ENCODE peak calls at places on chromosomes 12 and 14, in six cellular contexts. J is spleen, C is left ventricle myocardium inferior, P is fibroblast of lung, Z is psoas muscle, Q is neural progenitor cell. R is an unnamed sample. For H3K4me1, the result is how much of the 10 kb centered on the place peaks cover.

GRCh38 chr12:20377750-20378149 is 9.4 kb downstream of the PDE3A start:
- DNase-seq in Z (no peak), C (no peak), J (no peak), Q (no peak), P (no peak), R (no peak)

GRCh38 chr14:45361727-45362126 is 108.7 kb upstream of the MIS18BP1 start:
- DNase-seq in C (no peak), Q (no peak), P (peak), J (no peak), Z (no peak), R (no peak)

GRCh38 chr12:121719926-121720414 is 7.4 kb downstream of the TMEM120B start:
- DNase-seq in Z (no peak), P (peak), Q (no peak), J (no peak), C (no peak), R (no peak)

GRCh38 chr12:55728932-55729591 is at the start of gene CD63:
- DNase-seq in Q (peak), J (peak), C (peak), Z (peak), P (peak), R (peak)

GRCh38 chr12:67666605-67667004 is 18.1 kb downstream of the DYRK2 start:
- DNase-seq in Z (no peak), C (no peak), P (no peak), J (no peak), Q (no peak), R (no peak)

GRCh38 chr14:38623661-38624060 is 367.8 kb upstream of the CLEC14A start:
- DNase-seq in Q (no peak), P (peak), C (no peak), J (no peak), Z (no peak), R (no peak)

GRCh38 chr12:37546901-37547475 is 769.6 kb upstream of the ALG10B start:
- DNase-seq in C (no peak), Z (no peak), P (no peak), J (no peak), Q (no peak), R (no peak)

GRCh38 chr14:90850487-90850886 is 34.3 kb upstream of the TTC7B start:
- DNase-seq in Q (no peak), J (no peak), P (peak), Z (no peak), C (no peak), R (no peak)

GRCh38 chr12:80269953-80270552 is 170.7 kb downstream of the OTOGL start:
- DNase-seq in Q (peak), Z (no peak), P (peak), C (no peak), J (no peak), R (no peak)

GRCh38 chr14:23308721-23309445 is 2.2 kb downstream of the BCL2L2 start:
- DNase-seq in P (no peak), C (no peak), J (no peak), Q (no peak), Z (no peak), R (no peak)

GRCh38 chr14:23307146-23307447 is 464 bp downstream of the BCL2L2 start:
- DNase-seq in P (no peak), C (no peak), Z (no peak), J (no peak), Q (no peak), R (no peak)

GRCh38 chr14:23306412-23307145 is at the start of gene BCL2L2:
- DNase-seq in P (peak), Z (peak), J (peak), C (peak), Q (peak), R (peak)

GRCh38 chr14:23306113-23306411 is 571 bp upstream of the BCL2L2 start:
- DNase-seq in Q (no peak), Z (no peak), P (no peak), C (no peak), J (no peak), R (no peak)

GRCh38 chr14:23307687-23308644 is 1.3 kb downstream of the BCL2L2 start:
- DNase-seq in C (no peak), Q (no peak), P (peak), Z (no peak), J (no peak), R (no peak)
- H3K4me3 ChIP-seq in C (peak), Q (peak), P (peak), Z (peak), J (peak), R (peak)

GRCh38 chr14:101379842-101380241 is 181.5 kb upstream of the DIO3 start:
- DNase-seq in Z (no peak), Q (no peak), P (no peak), C (no peak), J (no peak), R (no peak)

GRCh38 chr14:101380512-101380911 is 180.8 kb upstream of the DIO3 start:
- DNase-seq in Z (no peak), J (no peak), C (no peak), P (no peak), Q (no peak), R (no peak)

GRCh38 chr14:101373690-101374295 is 187.5 kb upstream of the DIO3 start:
- DNase-seq in C (no peak), J (no peak), Q (no peak), P (no peak), Z (no peak), R (no peak)

GRCh38 chr14:101374373-101375338 is 186.6 kb upstream of the DIO3 start:
- DNase-seq in J (no peak), Q (no peak), C (no peak), P (no peak), Z (no peak), R (no peak)

GRCh38 chr14:101377069-101377468 is 184.2 kb upstream of the DIO3 start:
- DNase-seq in C (no peak), Q (no peak), P (no peak), J (no peak), Z (no peak), R (no peak)
- H3K4me1 ChIP-seq in C (under half), Q (under half), P (under half), J (under half), Z (under half), R (under half)

GRCh38 chr14:60643443-60644402 is 5.6 kb downstream of the SIX1 start:
- DNase-seq in C (no peak), Z (peak), P (no peak), Q (peak), J (no peak), R (peak)

GRCh38 chr14:60642790-60643397 is 6.4 kb downstream of the SIX1 start:
- DNase-seq in Z (peak), P (no peak), J (no peak), C (no peak), Q (peak), R (peak)

GRCh38 chr14:60646202-60646886 is 2.9 kb downstream of the SIX1 start:
- DNase-seq in C (no peak), J (no peak), Q (peak), P (no peak), Z (peak), R (peak)

GRCh38 chr14:60647081-60647836 is 2.0 kb downstream of the SIX1 start:
- DNase-seq in C (no peak), P (peak), J (no peak), Z (peak), Q (peak), R (peak)

GRCh38 chr14:60645191-60645590 is 4.1 kb downstream of the SIX1 start:
- DNase-seq in J (no peak), Q (no peak), Z (no peak), P (no peak), C (no peak), R (no peak)
- H3K4me3 ChIP-seq in J (no peak), Q (no peak), Z (peak), P (no peak), C (no peak), R (peak)

DNA sequence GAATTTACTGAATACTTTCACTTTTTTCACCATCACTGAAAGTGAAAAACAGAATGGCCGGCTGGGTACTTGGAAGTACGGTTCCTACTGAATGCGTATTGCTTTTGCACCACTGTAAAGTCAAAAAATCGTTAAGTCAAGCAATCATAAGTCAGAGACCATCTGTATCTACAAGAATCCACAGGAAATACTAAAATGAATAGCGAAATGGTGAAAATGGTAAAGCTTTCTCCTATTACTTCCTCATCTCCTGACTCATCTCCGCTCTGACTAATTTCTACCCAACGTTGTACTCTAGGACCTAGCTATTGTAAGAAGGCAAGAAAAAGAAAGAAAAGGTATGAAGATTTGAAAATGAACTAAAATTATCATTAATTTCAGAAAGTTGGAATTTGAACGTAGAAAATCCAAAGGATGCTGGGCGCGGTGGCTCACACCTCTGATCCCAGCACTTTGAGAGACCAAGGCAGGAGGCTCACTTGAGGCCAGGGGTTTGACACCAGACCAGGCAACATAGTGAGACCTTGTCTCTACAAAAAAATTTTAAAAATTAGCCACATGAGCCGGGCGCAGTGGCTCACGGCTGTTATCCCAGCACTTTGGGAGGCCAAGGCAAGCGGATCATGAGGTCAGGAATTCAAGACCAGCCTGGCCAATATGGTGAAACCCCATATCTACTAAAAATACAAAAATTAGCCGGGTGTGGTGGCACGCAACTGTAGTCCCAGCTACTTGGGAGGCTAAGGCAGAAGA is 5.3 kb upstream of the CDCA4 start:
- DNase-seq in J (no peak), P (peak), C (no peak), Z (no peak), Q (no peak), R (no peak)
- H3K4me1 ChIP-seq in J (under half), P (under half), C (under half), Z (under half), Q (under half), R (under half)

R was measured in gastrocnemius medialis.